ENCODE peak calls at places on chromosomes 7 and 10, in five cellular contexts. One of them, this sample, is unnamed.

GRCh38 chr10:124243702-124244121 is 150.3 kb upstream of the CHST15 start:
- DNase-seq in GM23338: no peak
- DNase-seq in mammary epithelial cell: no peak
- DNase-seq in keratinocyte: no peak
- DNase-seq in HCT116: no peak
- DNase-seq in this sample: no peak

GRCh38 chr7:105934577-105935185 is 28.4 kb upstream of the CDHR3 start:
- DNase-seq in GM23338: peak; percentile 72
- DNase-seq in mammary epithelial cell: peak; percentile 12
- DNase-seq in keratinocyte: no peak
- DNase-seq in HCT116: peak; percentile 7
- DNase-seq in this sample: peak; percentile 53

GRCh38 chr10:81963606-81964005 is 88.6 kb downstream of the NRG3 start:
- DNase-seq in GM23338: no peak
- DNase-seq in mammary epithelial cell: no peak
- DNase-seq in keratinocyte: no peak
- DNase-seq in HCT116: no peak
- DNase-seq in this sample: no peak

GRCh38 chr10:132492323-132493035 is 45.1 kb upstream of the INPP5A start:
- DNase-seq in GM23338: no peak
- DNase-seq in mammary epithelial cell: no peak
- DNase-seq in keratinocyte: no peak
- DNase-seq in HCT116: no peak
- DNase-seq in this sample: peak; percentile 24

GRCh38 chr10:109895095-109895818 is 28.1 kb downstream of the XPNPEP1 start:
- DNase-seq in GM23338: no peak
- DNase-seq in mammary epithelial cell: no peak
- DNase-seq in keratinocyte: no peak
- DNase-seq in HCT116: no peak
- DNase-seq in this sample: no peak

GRCh38 chr10:44020322-44021111 is 364.4 kb downstream of the CXCL12 start:
- DNase-seq in GM23338: no peak
- DNase-seq in mammary epithelial cell: peak; percentile 37
- DNase-seq in keratinocyte: no peak
- DNase-seq in HCT116: no peak
- DNase-seq in this sample: no peak

GRCh38 chr10:131778385-131778784 is 122.4 kb upstream of the PPP2R2D start:
- DNase-seq in GM23338: no peak
- DNase-seq in mammary epithelial cell: no peak
- DNase-seq in keratinocyte: no peak
- DNase-seq in HCT116: no peak
- DNase-seq in this sample: no peak

GRCh38 chr10:63829020-63829419 is 307.8 kb downstream of the REEP3 start:
- DNase-seq in GM23338: peak; percentile 2
- DNase-seq in mammary epithelial cell: peak; percentile 39
- DNase-seq in keratinocyte: no peak
- DNase-seq in HCT116: no peak
- DNase-seq in this sample: no peak

GRCh38 chr10:70093335-70093944 is 39.2 kb downstream of the AIFM2 start:
- DNase-seq in GM23338: no peak
- DNase-seq in mammary epithelial cell: no peak
- DNase-seq in keratinocyte: no peak
- DNase-seq in HCT116: no peak
- DNase-seq in this sample: no peak

GRCh38 chr10:119203006-119203405 is 4.4 kb upstream of the GRK5 start:
- DNase-seq in GM23338: no peak
- DNase-seq in mammary epithelial cell: peak; percentile 68
- DNase-seq in keratinocyte: no peak
- DNase-seq in HCT116: no peak
- DNase-seq in this sample: no peak

GRCh38 chr7:68629-69028 is 123.7 kb upstream of the FAM20C start:
- DNase-seq in GM23338: peak; percentile 49
- DNase-seq in mammary epithelial cell: no peak
- DNase-seq in keratinocyte: no peak
- DNase-seq in HCT116: no peak
- DNase-seq in this sample: no peak
- TF ChIP-seq CTCF in GM23338: peak; percentile 18
- TF ChIP-seq CTCF in mammary epithelial cell: no peak
- TF ChIP-seq CTCF in keratinocyte: peak; percentile 13
- TF ChIP-seq CTCF in HCT116: peak; percentile 46
- TF ChIP-seq CTCF in this sample: peak; percentile 24

DNA sequence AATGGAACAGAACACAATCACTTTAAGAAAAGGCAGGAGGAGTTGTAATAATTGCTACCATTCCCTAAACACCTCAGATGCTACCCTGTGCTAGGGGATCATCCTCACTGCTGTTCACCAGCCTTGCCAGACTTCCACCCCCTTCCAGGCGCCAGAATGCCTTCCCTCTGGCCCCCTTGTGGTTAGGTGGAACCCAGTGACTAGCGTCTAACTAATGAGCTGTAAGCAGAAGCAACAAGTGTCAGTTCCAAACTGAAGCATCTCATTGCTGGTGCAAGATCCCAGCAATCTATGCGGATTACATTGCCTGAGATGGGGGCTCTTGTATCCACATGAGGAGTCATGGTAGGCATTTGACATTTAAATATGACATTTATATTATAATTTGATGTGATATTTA is 86.6 kb downstream of the FRMD4A start:
- DNase-seq in GM23338: peak; percentile 73
- DNase-seq in mammary epithelial cell: no peak
- DNase-seq in keratinocyte: no peak
- DNase-seq in HCT116: peak; percentile 32
- DNase-seq in this sample: peak; percentile 61
- H2AFZ ChIP-seq in GM23338: no peak overlapping the region
- H2AFZ ChIP-seq in mammary epithelial cell: no peak overlapping the region
- H2AFZ ChIP-seq in keratinocyte: no peak overlapping the region
- H2AFZ ChIP-seq in HCT116: no peak overlapping the region
- H2AFZ ChIP-seq in this sample: no peak overlapping the region

DNA sequence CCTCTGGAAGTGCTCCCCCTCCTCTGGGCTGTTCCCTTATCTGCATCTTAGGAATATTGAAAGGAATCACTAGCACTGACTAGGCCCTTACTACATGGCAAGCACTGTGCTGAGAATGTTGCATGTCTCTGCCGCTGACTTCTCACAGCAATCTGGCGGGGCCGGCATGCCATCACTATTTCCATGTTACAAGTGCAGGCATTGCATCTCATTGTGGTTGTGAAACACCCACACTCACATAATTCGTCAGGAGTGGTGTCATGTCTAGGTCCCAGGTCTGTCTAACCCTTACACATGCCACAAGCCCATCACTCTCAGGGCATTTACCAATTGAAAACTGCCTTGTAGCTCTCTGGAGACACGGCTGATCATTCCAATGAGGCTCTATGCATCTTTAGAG is 8.5 kb upstream of the IL2RA start:
- DNase-seq in GM23338: no peak
- DNase-seq in mammary epithelial cell: no peak
- DNase-seq in keratinocyte: no peak
- DNase-seq in HCT116: no peak
- DNase-seq in this sample: no peak
- H3K4me1 ChIP-seq in GM23338: no peaks in the 10 kb centered on the region
- H3K4me1 ChIP-seq in mammary epithelial cell: no peaks in the 10 kb centered on the region
- H3K4me1 ChIP-seq in keratinocyte: no peaks in the 10 kb centered on the region
- H3K4me1 ChIP-seq in HCT116: no peaks in the 10 kb centered on the region
- H3K4me1 ChIP-seq in this sample: peaks cover 4% of the 10 kb centered on the region

DNA sequence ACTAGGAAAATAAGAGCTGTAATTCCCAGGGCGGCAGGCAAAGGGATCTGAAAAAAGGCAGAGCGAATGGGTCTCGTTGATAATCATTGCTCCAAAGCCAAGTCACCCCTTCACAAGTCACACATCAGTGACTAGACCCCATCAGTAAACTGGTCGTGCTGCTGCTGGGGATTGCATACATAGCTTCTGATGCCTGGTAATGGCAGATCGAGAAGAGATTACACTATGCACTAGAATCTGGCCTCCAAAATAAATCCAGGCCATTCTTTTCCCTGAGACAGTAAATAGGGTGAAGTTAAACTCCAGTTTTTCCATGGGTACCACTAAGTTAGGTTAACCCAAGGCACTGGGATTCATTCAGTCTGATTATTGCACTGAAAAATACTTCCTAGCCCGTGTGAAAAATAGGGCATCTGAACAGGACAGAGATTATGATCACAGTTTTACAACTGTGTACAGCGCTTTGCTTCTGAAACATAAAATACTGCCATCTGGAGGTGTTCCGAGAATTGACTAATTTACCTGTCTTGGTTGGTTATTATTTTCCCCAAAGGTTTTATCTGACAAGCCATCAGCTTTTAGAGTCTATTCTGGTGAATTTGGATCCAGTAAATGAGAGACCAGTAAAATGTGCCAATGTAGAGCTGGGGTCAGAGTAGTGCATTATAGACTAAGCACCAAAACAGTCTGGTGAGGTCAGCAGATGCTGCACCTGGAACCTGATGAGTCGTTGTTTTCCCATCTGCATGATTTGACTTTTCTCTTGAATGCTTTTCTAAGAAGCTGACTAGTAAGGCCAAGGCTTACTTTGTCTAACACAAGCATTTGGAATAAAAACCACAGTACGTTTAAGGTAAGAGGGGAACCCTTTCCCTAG is 82.9 kb upstream of the AFAP1L2 start:
- DNase-seq in GM23338: no peak
- DNase-seq in mammary epithelial cell: peak; percentile 84
- DNase-seq in keratinocyte: no peak
- DNase-seq in HCT116: no peak
- DNase-seq in this sample: no peak
- TF ChIP-seq CTCF in GM23338: peak; percentile 55
- TF ChIP-seq CTCF in mammary epithelial cell: peak; percentile 24
- TF ChIP-seq CTCF in keratinocyte: no peak
- TF ChIP-seq CTCF in HCT116: peak; percentile 74
- TF ChIP-seq CTCF in this sample: peak; percentile 26

GRCh38 chr10:33858326-33858725 is 523.9 kb upstream of the NRP1 start:
- DNase-seq in GM23338: no peak
- DNase-seq in mammary epithelial cell: no peak
- DNase-seq in keratinocyte: no peak
- DNase-seq in HCT116: no peak
- DNase-seq in this sample: no peak
- H2AFZ ChIP-seq in GM23338: no peak overlapping the region
- H2AFZ ChIP-seq in mammary epithelial cell: no peak overlapping the region
- H2AFZ ChIP-seq in keratinocyte: no peak overlapping the region
- H2AFZ ChIP-seq in HCT116: no peak overlapping the region
- H2AFZ ChIP-seq in this sample: no peak overlapping the region

GRCh38 chr7:36456548-36456947 is 66.9 kb downstream of the ANLN start:
- DNase-seq in GM23338: no peak
- DNase-seq in mammary epithelial cell: no peak
- DNase-seq in keratinocyte: no peak
- DNase-seq in HCT116: no peak
- DNase-seq in this sample: no peak

GRCh38 chr7:36460811-36461429 is 71.3 kb downstream of the ANLN start:
- DNase-seq in GM23338: no peak
- DNase-seq in mammary epithelial cell: no peak
- DNase-seq in keratinocyte: no peak
- DNase-seq in HCT116: no peak
- DNase-seq in this sample: no peak

GRCh38 chr7:36462551-36463137 is 73.0 kb downstream of the ANLN start:
- DNase-seq in GM23338: no peak
- DNase-seq in mammary epithelial cell: no peak
- DNase-seq in keratinocyte: no peak
- DNase-seq in HCT116: no peak
- DNase-seq in this sample: no peak

GRCh38 chr7:36456135-36456534 is 66.5 kb downstream of the ANLN start:
- DNase-seq in GM23338: no peak
- DNase-seq in mammary epithelial cell: no peak
- DNase-seq in keratinocyte: no peak
- DNase-seq in HCT116: no peak
- DNase-seq in this sample: no peak

DNA sequence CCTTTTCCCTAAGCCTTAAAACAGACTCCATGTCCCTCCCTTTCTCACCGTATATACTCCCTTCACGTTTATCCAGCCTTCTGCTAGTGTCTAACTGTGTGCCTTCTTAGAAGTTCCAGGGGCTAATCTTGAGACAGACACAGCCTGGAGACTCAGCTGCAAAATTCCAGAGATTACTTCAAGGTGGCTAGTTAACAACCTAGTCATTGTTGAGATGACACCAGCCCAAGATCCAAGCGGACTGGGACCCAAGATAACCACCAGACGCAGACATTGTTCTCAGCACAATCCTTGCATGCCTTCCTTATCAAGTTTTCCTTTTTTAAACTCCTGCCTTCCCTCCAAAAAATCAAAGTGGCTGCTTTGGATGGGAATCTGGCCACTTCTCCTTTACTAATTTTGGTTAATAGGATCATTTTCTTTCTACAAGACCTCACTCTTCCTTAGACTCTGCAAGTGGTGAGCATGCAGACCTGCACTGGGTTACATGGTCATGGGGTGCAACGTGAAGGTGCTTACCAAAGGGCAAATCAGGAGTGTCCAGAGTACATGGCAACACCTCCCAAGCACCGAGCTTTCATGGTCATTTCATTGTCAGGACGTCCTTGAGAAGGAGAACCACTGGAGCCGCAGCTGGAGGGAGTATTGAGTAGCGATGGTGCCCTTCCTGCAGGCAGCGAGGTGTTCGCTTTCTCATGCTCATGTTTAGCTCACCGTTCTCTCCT is 69.7 kb downstream of the ANLN start:
- DNase-seq in GM23338: no peak
- DNase-seq in mammary epithelial cell: no peak
- DNase-seq in keratinocyte: no peak
- DNase-seq in HCT116: no peak
- DNase-seq in this sample: no peak
- H3K4me1 ChIP-seq in GM23338: no peaks in the 10 kb centered on the region
- H3K4me1 ChIP-seq in mammary epithelial cell: no peaks in the 10 kb centered on the region
- H3K4me1 ChIP-seq in keratinocyte: no peaks in the 10 kb centered on the region
- H3K4me1 ChIP-seq in HCT116: no peaks in the 10 kb centered on the region
- H3K4me1 ChIP-seq in this sample: no peaks in the 10 kb centered on the region

GRCh38 chr10:103870503-103870902 is 15.1 kb upstream of the SH3PXD2A start:
- DNase-seq in GM23338: peak; percentile 23
- DNase-seq in mammary epithelial cell: peak; percentile 95
- DNase-seq in keratinocyte: peak; percentile 80
- DNase-seq in HCT116: no peak
- DNase-seq in this sample: peak; percentile 36
- TF ChIP-seq CTCF in GM23338: no peak
- TF ChIP-seq CTCF in mammary epithelial cell: peak; percentile 19
- TF ChIP-seq CTCF in keratinocyte: peak; percentile 7
- TF ChIP-seq CTCF in HCT116: no peak
- TF ChIP-seq CTCF in this sample: no peak

GRCh38 chr10:127570036-127570435 is 20.9 kb downstream of the NPS start:
- DNase-seq in GM23338: no peak
- DNase-seq in mammary epithelial cell: peak; percentile 4
- DNase-seq in keratinocyte: no peak
- DNase-seq in HCT116: no peak
- DNase-seq in this sample: no peak

GRCh38 chr10:127564644-127565043 is 15.5 kb downstream of the NPS start:
- DNase-seq in GM23338: no peak
- DNase-seq in mammary epithelial cell: no peak
- DNase-seq in keratinocyte: no peak
- DNase-seq in HCT116: no peak
- DNase-seq in this sample: no peak

GRCh38 chr10:127569210-127569609 is 20.1 kb downstream of the NPS start:
- DNase-seq in GM23338: no peak
- DNase-seq in mammary epithelial cell: no peak
- DNase-seq in keratinocyte: no peak
- DNase-seq in HCT116: no peak
- DNase-seq in this sample: no peak

GRCh38 chr10:127563718-127564553 is 14.8 kb downstream of the NPS start:
- DNase-seq in GM23338: peak; percentile 41
- DNase-seq in mammary epithelial cell: peak; percentile 12
- DNase-seq in keratinocyte: no peak
- DNase-seq in HCT116: peak; percentile 24
- DNase-seq in this sample: peak; percentile 15

DNA sequence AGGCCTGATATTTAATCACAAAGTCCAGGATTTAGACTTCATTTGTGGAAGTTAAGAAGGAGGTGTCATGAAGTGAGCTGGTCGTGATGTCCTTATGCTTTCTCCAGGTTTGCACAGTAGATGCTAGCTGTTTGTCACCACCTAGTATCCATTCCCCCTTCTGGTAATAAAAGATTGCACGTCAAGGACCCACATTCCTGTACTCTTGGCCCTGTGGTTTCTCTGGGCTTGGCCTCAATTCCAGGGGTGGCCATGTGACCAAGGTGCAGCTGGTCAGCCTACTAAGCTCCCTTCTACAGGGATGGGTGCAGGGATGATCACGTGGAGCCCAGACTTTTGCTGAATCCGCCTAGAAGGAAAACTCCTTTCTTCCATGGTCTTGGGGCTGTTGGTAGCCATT is 16.5 kb downstream of the NPS start:
- DNase-seq in GM23338: no peak
- DNase-seq in mammary epithelial cell: no peak
- DNase-seq in keratinocyte: no peak
- DNase-seq in HCT116: no peak
- DNase-seq in this sample: no peak
- H2AFZ ChIP-seq in GM23338: no peak overlapping the region
- H2AFZ ChIP-seq in mammary epithelial cell: no peak overlapping the region
- H2AFZ ChIP-seq in keratinocyte: no peak overlapping the region
- H2AFZ ChIP-seq in HCT116: no peak overlapping the region
- H2AFZ ChIP-seq in this sample: no peak overlapping the region